ENCODE peak calls at places on chromosomes 5 and 9, in four cellular contexts. A is sigmoid colon, H is body of pancreas, C is heart left ventricle. U is an unnamed sample.

GRCh38 chr5:9686211-9686610 is 56.1 kb upstream of the TAS2R1 start:
- DNase-seq in C (no peak), A (no peak), H (no peak), U (no peak)

GRCh38 chr5:90967443-90967842 is 408.8 kb downstream of the ADGRV1 start:
- DNase-seq in H (no peak), A (no peak), C (no peak), U (no peak)

GRCh38 chr9:88280816-88281382 is 107.3 kb upstream of the SPIN1 start:
- DNase-seq in C (no peak), A (no peak), H (no peak), U (no peak)

GRCh38 chr5:14009575-14009974 is 65.1 kb upstream of the DNAH5 start:
- DNase-seq in A (no peak), C (no peak), H (no peak), U (no peak)

GRCh38 chr5:179451813-179452196 is 98.5 kb upstream of the RUFY1 start:
- DNase-seq in H (no peak), C (no peak), A (no peak), U (no peak)

GRCh38 chr5:37849641-37850040 is 9.8 kb upstream of the GDNF start:
- DNase-seq in C (no peak), A (no peak), H (no peak), U (no peak)

GRCh38 chr9:34991833-34992375 is 2.4 kb downstream of the DNAJB5 start:
- DNase-seq in A (peak; percentile 85), H (no peak), C (peak; percentile 62), U (no peak)

GRCh38 chr9:97555164-97555563 is 53.7 kb downstream of the TMOD1 start:
- DNase-seq in C (peak; percentile 65), A (no peak), H (no peak), U (no peak)

GRCh38 chr5:95761771-95762680 is 30.9 kb downstream of the RHOBTB3 start:
- DNase-seq in H (no peak), A (no peak), C (no peak), U (no peak)

GRCh38 chr5:31186672-31187267 is 6.7 kb upstream of the CDH6 start:
- DNase-seq in A (no peak), H (no peak), C (no peak), U (no peak)

GRCh38 chr9:134858051-134858841 is 22.4 kb upstream of the FCN2 start:
- DNase-seq in H (no peak), C (no peak), A (peak; percentile 56), U (no peak)

GRCh38 chr5:81696418-81697397 is 54.2 kb downstream of the SSBP2 start:
- DNase-seq in A (no peak), H (no peak), C (no peak), U (no peak)

GRCh38 chr5:176353533-176353932 is 8.0 kb downstream of the KIAA1191 start:
- DNase-seq in H (no peak), A (no peak), C (no peak), U (no peak)

GRCh38 chr5:87081511-87082372 is 185.9 kb upstream of the RASA1 start:
- DNase-seq in H (no peak), A (no peak), C (no peak), U (peak; percentile 58)

GRCh38 chr5:32942225-32942989 is 231.3 kb downstream of the NPR3 start:
- DNase-seq in H (peak; percentile 33), C (no peak), A (no peak), U (peak; percentile 12)

GRCh38 chr5:38734353-38734752 is 111.5 kb upstream of the OSMR start:
- DNase-seq in A (no peak), H (no peak), C (no peak), U (no peak)

GRCh38 chr5:124979174-124979573 is 232.7 kb upstream of the ZNF608 start:
- DNase-seq in A (no peak), C (no peak), H (no peak), U (no peak)

GRCh38 chr5:159211712-159212111 is 2.4 kb upstream of the RNF145 start:
- DNase-seq in A (no peak), H (no peak), C (no peak), U (peak; percentile 48)

GRCh38 chr5:52844885-52845284 is 57.2 kb downstream of the ITGA1 start:
- DNase-seq in H (no peak), C (no peak), A (no peak), U (no peak)

GRCh38 chr9:12185856-12186255 is 507.3 kb upstream of the TYRP1 start:
- DNase-seq in H (no peak), A (no peak), C (no peak), U (no peak)

GRCh38 chr5:16577677-16578076 is 39.1 kb downstream of the RETREG1 start:
- DNase-seq in C (no peak), H (no peak), A (no peak), U (no peak)

GRCh38 chr5:123916331-123917121 is 404.5 kb downstream of the CSNK1G3 start:
- DNase-seq in A (no peak), C (no peak), H (no peak), U (no peak)

GRCh38 chr5:78799254-78800017 is 150.9 kb upstream of the LHFPL2 start:
- DNase-seq in C (no peak), A (no peak), H (no peak), U (no peak)

GRCh38 chr5:179217356-179217755 is 127.9 kb downstream of the ADAMTS2 start:
- DNase-seq in C (no peak), H (no peak), A (no peak), U (no peak)

GRCh38 chr5:159100022-159100927 is 559 bp upstream of the EBF1 start:
- DNase-seq in C (peak; percentile 93), H (peak; percentile 79), A (peak; percentile 95), U (peak; percentile 80)

GRCh38 chr5:138953370-138954256 is 78.5 kb upstream of the LRRTM2 start:
- DNase-seq in H (peak; percentile 81), A (peak; percentile 96), C (peak; percentile 92), U (peak; percentile 80)

GRCh38 chr5:102481044-102481715 is 17.6 kb downstream of the SLCO6A1 start:
- DNase-seq in C (no peak), H (no peak), A (no peak), U (no peak)

GRCh38 chr5:98940586-98940985 is 11.8 kb upstream of the CHD1 start:
- DNase-seq in C (no peak), A (no peak), H (no peak), U (no peak)

GRCh38 chr5:139181835-139182452 is 16.2 kb downstream of the SIL1 start:
- DNase-seq in A (peak; percentile 65), H (no peak), C (no peak), U (peak; percentile 39)

GRCh38 chr5:23450187-23450586 is 57.2 kb upstream of the PRDM9 start:
- DNase-seq in A (no peak), H (no peak), C (no peak), U (no peak)

GRCh38 chr5:177377851-177378776 is 6.1 kb upstream of the SLC34A1 start:
- DNase-seq in H (no peak), C (no peak), A (no peak), U (no peak)

GRCh38 chr5:35001842-35002241 is 45.9 kb downstream of the AGXT2 start:
- DNase-seq in H (no peak), C (no peak), A (no peak), U (no peak)

GRCh38 chr5:172546196-172546595 is 91.9 kb upstream of the SH3PXD2B start:
- DNase-seq in A (peak; percentile 56), H (no peak), C (no peak), U (no peak)

GRCh38 chr9:134177624-134178393 is 13.4 kb upstream of the RNU6ATAC start:
- DNase-seq in C (no peak), A (peak; percentile 64), H (peak; percentile 9), U (no peak)

GRCh38 chr5:10612251-10612650 is 48.4 kb downstream of the ANKRD33B start:
- DNase-seq in A (no peak), H (no peak), C (no peak), U (no peak)

GRCh38 chr9:76691761-76692313 is 72.4 kb upstream of the PCA3 start:
- DNase-seq in C (no peak), H (no peak), A (no peak), U (peak; percentile 38)

GRCh38 chr9:98774746-98775145 is 21.6 kb downstream of the ANKS6 start:
- DNase-seq in A (no peak), H (no peak), C (no peak), U (no peak)

GRCh38 chr9:128296340-128297220 is 20.5 kb downstream of the SWI5 start:
- DNase-seq in H (no peak), C (no peak), A (no peak), U (peak; percentile 62)

GRCh38 chr5:122154910-122155309 is 25.6 kb downstream of the ZNF474 start:
- DNase-seq in A (peak; percentile 79), H (no peak), C (no peak), U (no peak)

GRCh38 chr5:122153230-122153629 is 23.9 kb downstream of the ZNF474 start:
- DNase-seq in A (no peak), C (no peak), H (no peak), U (no peak)

GRCh38 chr5:122152266-122152900 is 23.0 kb downstream of the ZNF474 start:
- DNase-seq in H (no peak), C (no peak), A (no peak), U (no peak)

GRCh38 chr5:122153774-122154173 is 24.4 kb downstream of the ZNF474 start:
- DNase-seq in C (no peak), A (no peak), H (no peak), U (no peak)

DNA sequence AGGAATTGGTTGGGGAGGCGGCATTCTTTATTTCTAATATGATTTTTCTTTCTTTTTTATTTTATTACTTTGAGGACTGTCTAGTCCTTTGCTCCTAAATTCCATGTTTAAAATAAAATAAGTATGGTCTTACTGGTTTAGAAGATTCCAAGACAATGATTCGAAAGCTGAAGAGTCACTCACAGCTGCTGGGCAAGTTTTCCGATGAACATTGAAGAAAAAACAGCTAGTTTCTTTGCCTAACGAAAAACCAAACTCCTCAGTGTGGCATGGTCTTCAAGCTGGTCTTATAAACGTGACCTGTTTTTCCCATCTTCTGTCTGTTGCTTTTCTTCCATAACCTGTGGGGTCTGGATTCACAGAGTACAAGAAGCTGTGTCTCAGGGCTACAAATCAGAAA is 25.1 kb downstream of the ZNF474 start:
- DNase-seq in C (no peak), A (no peak), H (no peak), U (no peak)
- TF ChIP-seq POLR2A in C (no peak), A (no peak), H (no peak), U (no peak)

GRCh38 chr5:144205141-144205551 is 34.5 kb downstream of the KCTD16 start:
- DNase-seq in A (no peak), C (no peak), H (peak; percentile 46), U (no peak)
- H3K27ac ChIP-seq in A (no peak overlapping the region), C (no peak overlapping the region), H (peak overlapping the region; percentile 78), U (no peak overlapping the region)

DNA sequence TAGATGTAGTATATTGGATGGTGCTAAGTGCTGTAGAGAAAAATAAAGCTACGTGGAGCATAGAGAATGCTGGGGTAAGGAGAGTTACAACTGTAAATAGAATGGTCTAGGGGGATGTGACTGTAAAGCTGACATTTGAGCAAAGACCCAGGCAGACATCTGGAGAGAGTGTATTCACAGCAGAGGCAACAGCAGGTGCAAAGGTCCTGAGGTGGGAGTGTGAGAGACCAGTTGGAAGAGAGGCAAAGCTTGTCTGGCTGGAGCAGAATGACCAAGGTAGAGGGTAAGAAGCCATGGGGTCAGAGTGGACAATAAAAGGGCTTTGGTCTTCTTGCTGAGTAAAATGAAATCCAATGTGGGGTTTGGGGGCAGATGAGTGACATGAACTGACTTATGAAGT is 92.9 kb upstream of the IQGAP2 start:
- DNase-seq in C (no peak), H (no peak), A (no peak), U (no peak)
- TF ChIP-seq CTCF in C (no peak), H (no peak), A (no peak), U (no peak)

DNA sequence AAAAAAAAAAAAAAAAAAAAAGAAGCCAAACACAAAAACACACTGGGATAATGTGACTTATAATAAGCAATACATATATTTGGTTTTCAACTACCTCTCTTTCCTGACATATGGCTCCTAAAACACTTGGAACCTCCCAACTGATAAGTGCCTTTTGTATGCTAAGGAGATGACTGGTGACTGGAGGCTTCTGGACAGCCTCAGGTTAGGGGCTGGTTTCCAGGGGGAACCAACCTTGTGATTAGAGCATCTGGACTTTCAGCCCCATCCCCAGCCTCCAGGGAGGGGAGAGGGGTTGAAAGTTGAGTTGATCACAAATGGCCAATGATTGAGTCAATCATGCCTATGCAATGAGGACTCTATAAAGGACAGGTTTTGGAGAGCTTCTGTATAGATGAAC is 276.8 kb downstream of the AUH start:
- DNase-seq in A (no peak), H (no peak), C (no peak), U (no peak)
- TF ChIP-seq POLR2A in A (no peak), H (no peak), C (no peak), U (no peak)